ENCODE peak calls at places on chromosome 11, in nine cellular contexts. One of them, this sample, is unnamed.

GRCh38 chr11:62665630-62666258 is 632 bp downstream of the CSKMT start:
- DNase-seq in uterus: peak; percentile 59
- DNase-seq in left ventricle myocardium inferior: no peak
- DNase-seq in epithelial cell of esophagus: peak; percentile 34
- DNase-seq in fibroblast of pulmonary artery: peak; percentile 78
- DNase-seq in A549: no peak
- DNase-seq in fibroblast of lung: peak; percentile 66
- DNase-seq in RWPE2: no peak
- DNase-seq in IMR-90: peak; percentile 66
- DNase-seq in this sample: peak; percentile 87

GRCh38 chr11:73350908-73351636 is 25.1 kb upstream of the RELT start:
- DNase-seq in uterus: peak; percentile 64
- DNase-seq in left ventricle myocardium inferior: peak; percentile 46
- DNase-seq in epithelial cell of esophagus: peak; percentile 73
- DNase-seq in fibroblast of pulmonary artery: peak; percentile 88
- DNase-seq in A549: peak; percentile 92
- DNase-seq in fibroblast of lung: peak; percentile 57
- DNase-seq in RWPE2: no peak
- DNase-seq in IMR-90: peak; percentile 84
- DNase-seq in this sample: peak; percentile 87

GRCh38 chr11:34916810-34917780 is 677 bp downstream of the PDHX start:
- DNase-seq in uterus: no peak
- DNase-seq in left ventricle myocardium inferior: no peak
- DNase-seq in epithelial cell of esophagus: peak; percentile 57
- DNase-seq in fibroblast of pulmonary artery: peak; percentile 53
- DNase-seq in A549: peak; percentile 8
- DNase-seq in fibroblast of lung: peak; percentile 10
- DNase-seq in RWPE2: peak; percentile 49
- DNase-seq in IMR-90: peak; percentile 30
- DNase-seq in this sample: peak; percentile 35

GRCh38 chr11:110990316-110990715 is 255.2 kb upstream of the POU2AF2 start:
- DNase-seq in uterus: no peak
- DNase-seq in left ventricle myocardium inferior: no peak
- DNase-seq in epithelial cell of esophagus: no peak
- DNase-seq in fibroblast of pulmonary artery: no peak
- DNase-seq in A549: no peak
- DNase-seq in fibroblast of lung: no peak
- DNase-seq in RWPE2: no peak
- DNase-seq in IMR-90: peak; percentile 38
- DNase-seq in this sample: peak; percentile 35

GRCh38 chr11:76762867-76763572 is 20.1 kb upstream of the TSKU start:
- DNase-seq in uterus: no peak
- DNase-seq in left ventricle myocardium inferior: no peak
- DNase-seq in epithelial cell of esophagus: peak; percentile 43
- DNase-seq in fibroblast of pulmonary artery: no peak
- DNase-seq in A549: no peak
- DNase-seq in fibroblast of lung: no peak
- DNase-seq in RWPE2: no peak
- DNase-seq in IMR-90: no peak
- DNase-seq in this sample: no peak

GRCh38 chr11:27688076-27688475 is 12.2 kb downstream of the BDNF start:
- DNase-seq in uterus: no peak
- DNase-seq in left ventricle myocardium inferior: no peak
- DNase-seq in epithelial cell of esophagus: no peak
- DNase-seq in fibroblast of pulmonary artery: no peak
- DNase-seq in A549: no peak
- DNase-seq in fibroblast of lung: no peak
- DNase-seq in RWPE2: no peak
- DNase-seq in IMR-90: no peak
- DNase-seq in this sample: no peak

GRCh38 chr11:33735426-33736147 is 636 bp downstream of the CD59 start:
- DNase-seq in uterus: no peak
- DNase-seq in left ventricle myocardium inferior: peak; percentile 39
- DNase-seq in epithelial cell of esophagus: peak; percentile 56
- DNase-seq in fibroblast of pulmonary artery: no peak
- DNase-seq in A549: no peak
- DNase-seq in fibroblast of lung: peak; percentile 27
- DNase-seq in RWPE2: no peak
- DNase-seq in IMR-90: no peak
- DNase-seq in this sample: no peak

GRCh38 chr11:27678242-27678641 is 22.0 kb downstream of the BDNF start:
- DNase-seq in uterus: no peak
- DNase-seq in left ventricle myocardium inferior: no peak
- DNase-seq in epithelial cell of esophagus: no peak
- DNase-seq in fibroblast of pulmonary artery: no peak
- DNase-seq in A549: no peak
- DNase-seq in fibroblast of lung: peak; percentile 70
- DNase-seq in RWPE2: no peak
- DNase-seq in IMR-90: peak; percentile 87
- DNase-seq in this sample: peak; percentile 77

GRCh38 chr11:61679893-61680621 is at the start of gene DAGLA:
- DNase-seq in uterus: peak; percentile 52
- DNase-seq in left ventricle myocardium inferior: peak; percentile 70
- DNase-seq in epithelial cell of esophagus: peak; percentile 33
- DNase-seq in fibroblast of pulmonary artery: peak; percentile 57
- DNase-seq in A549: peak; percentile 66
- DNase-seq in fibroblast of lung: peak; percentile 42
- DNase-seq in RWPE2: no peak
- DNase-seq in IMR-90: peak; percentile 43
- DNase-seq in this sample: peak; percentile 55

GRCh38 chr11:35334385-35335090 is 84.8 kb downstream of the SLC1A2 start:
- DNase-seq in uterus: no peak
- DNase-seq in left ventricle myocardium inferior: no peak
- DNase-seq in epithelial cell of esophagus: peak; percentile 85
- DNase-seq in fibroblast of pulmonary artery: peak; percentile 49
- DNase-seq in A549: no peak
- DNase-seq in fibroblast of lung: no peak
- DNase-seq in RWPE2: no peak
- DNase-seq in IMR-90: no peak
- DNase-seq in this sample: no peak

GRCh38 chr11:80186687-80187086 is 745.9 kb upstream of the TENM4 start:
- DNase-seq in uterus: no peak
- DNase-seq in left ventricle myocardium inferior: no peak
- DNase-seq in epithelial cell of esophagus: peak; percentile 22
- DNase-seq in fibroblast of pulmonary artery: no peak
- DNase-seq in A549: no peak
- DNase-seq in fibroblast of lung: peak; percentile 22
- DNase-seq in RWPE2: no peak
- DNase-seq in IMR-90: no peak
- DNase-seq in this sample: no peak

GRCh38 chr11:120244476-120244875 is 4.5 kb downstream of the POU2F3 start:
- DNase-seq in uterus: no peak
- DNase-seq in left ventricle myocardium inferior: no peak
- DNase-seq in epithelial cell of esophagus: peak; percentile 58
- DNase-seq in fibroblast of pulmonary artery: peak; percentile 28
- DNase-seq in A549: no peak
- DNase-seq in fibroblast of lung: peak; percentile 52
- DNase-seq in RWPE2: no peak
- DNase-seq in IMR-90: peak; percentile 10
- DNase-seq in this sample: peak; percentile 67

GRCh38 chr11:93741882-93742226 is 382 bp downstream of the C11orf54 start:
- DNase-seq in uterus: peak; percentile 68
- DNase-seq in left ventricle myocardium inferior: no peak
- DNase-seq in epithelial cell of esophagus: peak; percentile 79
- DNase-seq in fibroblast of pulmonary artery: peak; percentile 71
- DNase-seq in A549: peak; percentile 71
- DNase-seq in fibroblast of lung: peak; percentile 67
- DNase-seq in RWPE2: no peak
- DNase-seq in IMR-90: peak; percentile 68
- DNase-seq in this sample: peak; percentile 70

GRCh38 chr11:76637491-76638266 is 32.9 kb downstream of the LRRC32 start:
- DNase-seq in uterus: peak; percentile 65
- DNase-seq in left ventricle myocardium inferior: peak; percentile 78
- DNase-seq in epithelial cell of esophagus: no peak
- DNase-seq in fibroblast of pulmonary artery: no peak
- DNase-seq in A549: no peak
- DNase-seq in fibroblast of lung: no peak
- DNase-seq in RWPE2: no peak
- DNase-seq in IMR-90: no peak
- DNase-seq in this sample: no peak

GRCh38 chr11:117572671-117573070 is 224.3 kb downstream of the DSCAML1 start:
- DNase-seq in uterus: no peak
- DNase-seq in left ventricle myocardium inferior: no peak
- DNase-seq in epithelial cell of esophagus: no peak
- DNase-seq in fibroblast of pulmonary artery: no peak
- DNase-seq in A549: no peak
- DNase-seq in fibroblast of lung: no peak
- DNase-seq in RWPE2: no peak
- DNase-seq in IMR-90: no peak
- DNase-seq in this sample: no peak

GRCh38 chr11:72478596-72479143 is 44.3 kb upstream of the CLPB start:
- DNase-seq in uterus: no peak
- DNase-seq in left ventricle myocardium inferior: no peak
- DNase-seq in epithelial cell of esophagus: no peak
- DNase-seq in fibroblast of pulmonary artery: no peak
- DNase-seq in A549: no peak
- DNase-seq in fibroblast of lung: no peak
- DNase-seq in RWPE2: no peak
- DNase-seq in IMR-90: no peak
- DNase-seq in this sample: peak; percentile 24

GRCh38 chr11:102468636-102469195 is 16.2 kb upstream of the TMEM123 start:
- DNase-seq in uterus: no peak
- DNase-seq in left ventricle myocardium inferior: no peak
- DNase-seq in epithelial cell of esophagus: no peak
- DNase-seq in fibroblast of pulmonary artery: no peak
- DNase-seq in A549: no peak
- DNase-seq in fibroblast of lung: peak; percentile 12
- DNase-seq in RWPE2: no peak
- DNase-seq in IMR-90: no peak
- DNase-seq in this sample: no peak
- H3K4me3 ChIP-seq in uterus: no peak overlapping the region
- H3K4me3 ChIP-seq in left ventricle myocardium inferior: no peak overlapping the region
- H3K4me3 ChIP-seq in epithelial cell of esophagus: no peak overlapping the region
- H3K4me3 ChIP-seq in fibroblast of pulmonary artery: no peak overlapping the region
- H3K4me3 ChIP-seq in A549: no peak overlapping the region
- H3K4me3 ChIP-seq in fibroblast of lung: no peak overlapping the region
- H3K4me3 ChIP-seq in RWPE2: no peak overlapping the region
- H3K4me3 ChIP-seq in IMR-90: no peak overlapping the region
- H3K4me3 ChIP-seq in this sample: no peak overlapping the region

GRCh38 chr11:8209208-8209807 is 40.5 kb upstream of the RIC3 start:
- DNase-seq in uterus: no peak
- DNase-seq in left ventricle myocardium inferior: peak; percentile 33
- DNase-seq in epithelial cell of esophagus: no peak
- DNase-seq in fibroblast of pulmonary artery: no peak
- DNase-seq in A549: no peak
- DNase-seq in fibroblast of lung: no peak
- DNase-seq in RWPE2: no peak
- DNase-seq in IMR-90: no peak
- DNase-seq in this sample: no peak
- TF ChIP-seq CTCF in uterus: no peak
- TF ChIP-seq CTCF in left ventricle myocardium inferior: peak; percentile 32
- TF ChIP-seq CTCF in epithelial cell of esophagus: peak; percentile 24
- TF ChIP-seq CTCF in fibroblast of pulmonary artery: peak; percentile 25
- TF ChIP-seq CTCF in A549: peak; percentile 25
- TF ChIP-seq CTCF in fibroblast of lung: peak; percentile 30
- TF ChIP-seq CTCF in RWPE2: no peak
- TF ChIP-seq CTCF in IMR-90: peak; percentile 12
- TF ChIP-seq CTCF in this sample: peak; percentile 37

GRCh38 chr11:128547946-128548654 is 39.3 kb downstream of the ETS1 start:
- DNase-seq in uterus: no peak
- DNase-seq in left ventricle myocardium inferior: no peak
- DNase-seq in epithelial cell of esophagus: no peak
- DNase-seq in fibroblast of pulmonary artery: no peak
- DNase-seq in A549: no peak
- DNase-seq in fibroblast of lung: no peak
- DNase-seq in RWPE2: no peak
- DNase-seq in IMR-90: no peak
- DNase-seq in this sample: no peak

GRCh38 chr11:128550261-128550821 is 37.0 kb downstream of the ETS1 start:
- DNase-seq in uterus: no peak
- DNase-seq in left ventricle myocardium inferior: no peak
- DNase-seq in epithelial cell of esophagus: no peak
- DNase-seq in fibroblast of pulmonary artery: no peak
- DNase-seq in A549: no peak
- DNase-seq in fibroblast of lung: no peak
- DNase-seq in RWPE2: no peak
- DNase-seq in IMR-90: no peak
- DNase-seq in this sample: no peak

GRCh38 chr11:128550967-128551522 is 36.3 kb downstream of the ETS1 start:
- DNase-seq in uterus: no peak
- DNase-seq in left ventricle myocardium inferior: no peak
- DNase-seq in epithelial cell of esophagus: no peak
- DNase-seq in fibroblast of pulmonary artery: no peak
- DNase-seq in A549: no peak
- DNase-seq in fibroblast of lung: no peak
- DNase-seq in RWPE2: no peak
- DNase-seq in IMR-90: no peak
- DNase-seq in this sample: no peak

GRCh38 chr11:128548655-128549255 is 38.6 kb downstream of the ETS1 start:
- DNase-seq in uterus: peak; percentile 72
- DNase-seq in left ventricle myocardium inferior: peak; percentile 78
- DNase-seq in epithelial cell of esophagus: no peak
- DNase-seq in fibroblast of pulmonary artery: peak; percentile 56
- DNase-seq in A549: no peak
- DNase-seq in fibroblast of lung: peak; percentile 25
- DNase-seq in RWPE2: no peak
- DNase-seq in IMR-90: peak; percentile 32
- DNase-seq in this sample: peak; percentile 56

GRCh38 chr11:128549256-128549944 is 38.0 kb downstream of the ETS1 start:
- DNase-seq in uterus: peak; percentile 75
- DNase-seq in left ventricle myocardium inferior: peak; percentile 82
- DNase-seq in epithelial cell of esophagus: no peak
- DNase-seq in fibroblast of pulmonary artery: peak; percentile 51
- DNase-seq in A549: no peak
- DNase-seq in fibroblast of lung: no peak
- DNase-seq in RWPE2: no peak
- DNase-seq in IMR-90: no peak
- DNase-seq in this sample: peak; percentile 73
- H3K4me3 ChIP-seq in uterus: peak overlapping the region; percentile 35
- H3K4me3 ChIP-seq in left ventricle myocardium inferior: peak overlapping the region; percentile 69
- H3K4me3 ChIP-seq in epithelial cell of esophagus: no peak overlapping the region
- H3K4me3 ChIP-seq in fibroblast of pulmonary artery: peak overlapping the region; percentile 32
- H3K4me3 ChIP-seq in A549: no peak overlapping the region
- H3K4me3 ChIP-seq in fibroblast of lung: no peak overlapping the region
- H3K4me3 ChIP-seq in RWPE2: no peak overlapping the region
- H3K4me3 ChIP-seq in IMR-90: no peak overlapping the region
- H3K4me3 ChIP-seq in this sample: peak overlapping the region; percentile 52

DNA sequence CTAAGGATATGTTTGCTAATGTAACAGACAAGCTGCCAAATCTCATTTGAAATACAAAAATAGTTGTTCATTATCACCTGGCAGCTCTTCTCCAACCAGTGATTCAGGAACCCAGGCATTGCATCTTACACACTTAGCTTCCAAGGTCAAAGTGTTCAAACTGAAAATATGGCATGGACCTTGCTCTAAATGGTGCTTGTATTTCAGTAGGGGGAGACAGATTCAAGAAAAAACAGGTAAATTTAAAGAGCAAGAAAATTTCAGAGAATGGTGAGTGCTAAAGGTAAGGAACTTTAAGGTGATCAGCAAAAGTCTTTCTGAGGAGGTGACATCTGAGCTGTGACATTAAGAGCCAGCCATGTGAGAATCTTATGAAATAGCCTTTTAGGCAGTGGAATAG is 82.8 kb upstream of the E2F8 start:
- DNase-seq in uterus: no peak
- DNase-seq in left ventricle myocardium inferior: no peak
- DNase-seq in epithelial cell of esophagus: no peak
- DNase-seq in fibroblast of pulmonary artery: peak; percentile 41
- DNase-seq in A549: no peak
- DNase-seq in fibroblast of lung: no peak
- DNase-seq in RWPE2: no peak
- DNase-seq in IMR-90: no peak
- DNase-seq in this sample: peak; percentile 48
- TF ChIP-seq CTCF in uterus: no peak
- TF ChIP-seq CTCF in left ventricle myocardium inferior: no peak
- TF ChIP-seq CTCF in epithelial cell of esophagus: peak; percentile 17
- TF ChIP-seq CTCF in fibroblast of pulmonary artery: peak; percentile 54
- TF ChIP-seq CTCF in A549: peak; percentile 15
- TF ChIP-seq CTCF in fibroblast of lung: peak; percentile 27
- TF ChIP-seq CTCF in RWPE2: peak; percentile 64
- TF ChIP-seq CTCF in IMR-90: peak; percentile 36
- TF ChIP-seq CTCF in this sample: peak; percentile 53